ENCODE peak calls at places on chromosome 1, in six cellular contexts. R is CD8-positive, alpha-beta memory T cell; J is left cardiac atrium; Y is stimulated activated CD8-positive, alpha-beta memory T cell treated with anti-CD3 and anti-CD28 coated beads, Interleukin-4, amount 100 ng/mL, for 48 hours; L is HEK293T; N is uterus. P is an unnamed sample.

GRCh38 chr1:198686069-198686728 is 47.4 kb downstream of the PTPRC start:
- DNase-seq in N (no peak), R (peak), L (no peak), J (no peak), Y (no peak), P (no peak)

GRCh38 chr1:217620814-217621213 is 10.1 kb downstream of the GPATCH2 start:
- DNase-seq in N (no peak), R (no peak), L (no peak), J (no peak), Y (no peak), P (no peak)

GRCh38 chr1:219445864-219446263 is 167.0 kb downstream of the ZC3H11B start:
- DNase-seq in J (no peak), N (no peak), R (no peak), Y (no peak), L (no peak), P (no peak)

GRCh38 chr1:10540277-10541005 is 65.7 kb downstream of the PEX14 start:
- DNase-seq in N (peak), J (peak), R (no peak), Y (no peak), L (no peak), P (no peak)

GRCh38 chr1:63813829-63814277 is 40.0 kb downstream of the ROR1 start:
- DNase-seq in L (no peak), Y (no peak), N (peak), J (no peak), R (no peak), P (no peak)

GRCh38 chr1:5009376-5010065 is 355.1 kb downstream of the AJAP1 start:
- DNase-seq in L (no peak), Y (no peak), J (no peak), N (no peak), R (no peak), P (no peak)

GRCh38 chr1:84538599-84538998 is 32.2 kb upstream of the GNG5 start:
- DNase-seq in L (no peak), Y (no peak), R (no peak), J (no peak), N (no peak), P (no peak)

GRCh38 chr1:37478451-37478871 is 4.1 kb downstream of the ZC3H12A start:
- DNase-seq in R (peak), Y (peak), L (no peak), N (no peak), J (no peak), P (no peak)

GRCh38 chr1:219507432-219507831 is 105.5 kb downstream of the ZC3H11B start:
- DNase-seq in L (no peak), N (no peak), J (no peak), R (no peak), Y (no peak), P (no peak)